ENCODE peak calls at places on chromosomes 6 and 20, in four cellular contexts. One of them, this sample, is unnamed.
A peak's percentile ranks its signal among the peaks of the same experiment; 100 is the strongest.

GRCh38 chr6:70790483-70790882 is 122.8 kb downstream of the SMAP1 start:
- DNase-seq in HAP-1: no peak
- DNase-seq in H9: no peak
- DNase-seq in lower lobe of right lung: no peak
- DNase-seq in this sample: peak; percentile 3

GRCh38 chr20:10561302-10561701 is 112.5 kb downstream of the JAG1 start:
- DNase-seq in HAP-1: no peak
- DNase-seq in H9: no peak
- DNase-seq in lower lobe of right lung: no peak
- DNase-seq in this sample: no peak

GRCh38 chr6:82783587-82784253 is 281.9 kb downstream of the UBE3D start:
- DNase-seq in HAP-1: no peak
- DNase-seq in H9: peak; percentile 52
- DNase-seq in lower lobe of right lung: no peak
- DNase-seq in this sample: no peak

GRCh38 chr6:134060491-134061106 is 8.2 kb upstream of the SLC2A12 start:
- DNase-seq in HAP-1: peak; percentile 8
- DNase-seq in H9: peak; percentile 39
- DNase-seq in lower lobe of right lung: no peak
- DNase-seq in this sample: peak; percentile 77

GRCh38 chr6:131372535-131372934 is 200.5 kb upstream of the ARG1 start:
- DNase-seq in HAP-1: no peak
- DNase-seq in H9: no peak
- DNase-seq in lower lobe of right lung: no peak
- DNase-seq in this sample: no peak

GRCh38 chr6:160783741-160784140 is 81.7 kb downstream of the PLG start:
- DNase-seq in HAP-1: no peak
- DNase-seq in H9: no peak
- DNase-seq in lower lobe of right lung: no peak
- DNase-seq in this sample: no peak

GRCh38 chr20:38673731-38674177 is 50.5 kb upstream of the SLC32A1 start:
- DNase-seq in HAP-1: peak; percentile 3
- DNase-seq in H9: peak; percentile 66
- DNase-seq in lower lobe of right lung: no peak
- DNase-seq in this sample: no peak

GRCh38 chr6:116369540-116370327 is 1.0 kb upstream of the DSE start:
- DNase-seq in HAP-1: no peak
- DNase-seq in H9: no peak
- DNase-seq in lower lobe of right lung: no peak
- DNase-seq in this sample: peak; percentile 38

GRCh38 chr6:35724059-35724458 is 12.8 kb upstream of the ARMC12 start:
- DNase-seq in HAP-1: no peak
- DNase-seq in H9: no peak
- DNase-seq in lower lobe of right lung: no peak
- DNase-seq in this sample: no peak

GRCh38 chr6:142897659-142898058 is 47.3 kb downstream of the HIVEP2 start:
- DNase-seq in HAP-1: no peak
- DNase-seq in H9: no peak
- DNase-seq in lower lobe of right lung: no peak
- DNase-seq in this sample: no peak

GRCh38 chr6:2387445-2387844 is 142.0 kb upstream of the GMDS start:
- DNase-seq in HAP-1: no peak
- DNase-seq in H9: no peak
- DNase-seq in lower lobe of right lung: no peak
- DNase-seq in this sample: no peak

GRCh38 chr6:68635706-68636513 is 828 bp downstream of the ADGRB3 start:
- DNase-seq in HAP-1: peak; percentile 12
- DNase-seq in H9: peak; percentile 33
- DNase-seq in lower lobe of right lung: no peak
- DNase-seq in this sample: peak; percentile 4

GRCh38 chr20:9147553-9148024 is 78.7 kb downstream of the PLCB4 start:
- DNase-seq in HAP-1: no peak
- DNase-seq in H9: no peak
- DNase-seq in lower lobe of right lung: no peak
- DNase-seq in this sample: peak; percentile 68

DNA sequence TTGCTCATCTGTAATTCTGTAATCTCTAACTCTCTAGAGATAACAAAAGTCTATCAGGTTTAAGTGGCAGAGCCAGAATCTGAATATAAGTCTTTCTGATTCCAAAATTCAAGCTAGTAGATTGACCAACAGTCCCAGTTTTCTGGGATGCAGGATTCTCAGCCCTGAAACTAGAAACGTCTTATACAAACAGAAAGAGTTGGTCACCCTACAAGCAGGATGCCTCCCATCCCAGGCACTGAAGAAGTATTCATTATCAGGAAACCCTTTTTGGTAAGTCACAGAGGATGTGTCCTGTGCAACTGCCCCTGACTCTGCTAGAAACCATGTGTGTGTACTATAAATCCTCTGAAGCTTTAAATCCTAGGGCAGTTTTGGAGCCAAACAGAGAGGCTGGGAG is 135.0 kb downstream of the CARMIL1 start:
- DNase-seq in HAP-1: no peak
- DNase-seq in H9: no peak
- DNase-seq in lower lobe of right lung: no peak
- DNase-seq in this sample: no peak
- H3K4me1 ChIP-seq in HAP-1: peaks cover 62% of the 10 kb centered on the region
- H3K4me1 ChIP-seq in H9: peaks cover 9% of the 10 kb centered on the region
- H3K4me1 ChIP-seq in lower lobe of right lung: peaks cover 55% of the 10 kb centered on the region
- H3K4me1 ChIP-seq in this sample: no peaks in the 10 kb centered on the region

DNA sequence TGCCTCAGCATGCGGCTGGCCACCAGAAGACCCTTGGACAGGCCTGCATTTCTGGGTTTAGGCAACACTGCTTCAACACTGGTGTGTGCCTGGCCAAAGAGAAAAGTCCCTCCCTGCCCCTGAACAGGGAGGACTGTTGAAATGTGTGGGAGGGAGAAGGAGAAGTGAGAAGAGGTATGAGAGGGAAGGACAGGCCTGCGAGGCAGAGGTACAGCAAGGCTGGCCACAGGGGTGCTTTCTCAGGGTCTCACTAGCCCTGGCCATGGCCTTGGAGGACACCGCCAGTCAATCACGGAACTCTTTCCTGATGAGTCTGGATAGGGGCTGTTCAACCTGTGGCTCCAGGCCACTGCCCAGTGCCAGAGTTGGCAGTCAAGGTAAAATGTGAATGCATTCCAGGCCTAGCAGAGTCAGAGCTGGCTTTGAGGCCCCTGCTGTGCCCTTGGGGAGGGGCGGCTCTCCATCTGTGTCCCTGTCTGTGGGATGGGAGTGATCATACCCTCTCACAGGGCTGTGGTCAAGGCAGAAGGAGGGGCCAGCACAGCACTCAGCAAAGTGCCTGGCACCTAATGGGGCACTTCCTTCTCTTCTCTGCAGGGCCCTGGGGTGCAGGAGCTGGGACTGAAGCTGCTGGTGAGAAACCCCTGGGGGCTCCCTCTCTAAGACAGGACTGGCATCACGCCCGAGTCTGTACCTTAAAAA is 43.2 kb upstream of the CDH22 start:
- DNase-seq in HAP-1: no peak
- DNase-seq in H9: no peak
- DNase-seq in lower lobe of right lung: no peak
- DNase-seq in this sample: no peak
- H3K4me1 ChIP-seq in HAP-1: peaks cover 2% of the 10 kb centered on the region
- H3K4me1 ChIP-seq in H9: no peaks in the 10 kb centered on the region
- H3K4me1 ChIP-seq in lower lobe of right lung: peaks cover 7% of the 10 kb centered on the region
- H3K4me1 ChIP-seq in this sample: no peaks in the 10 kb centered on the region

GRCh38 chr6:7901780-7902179 is 8.8 kb downstream of the TXNDC5 start:
- DNase-seq in HAP-1: no peak
- DNase-seq in H9: no peak
- DNase-seq in lower lobe of right lung: no peak
- DNase-seq in this sample: no peak
- H3K4me1 ChIP-seq in HAP-1: no peaks in the 10 kb centered on the region
- H3K4me1 ChIP-seq in H9: no peaks in the 10 kb centered on the region
- H3K4me1 ChIP-seq in lower lobe of right lung: peaks cover 9% of the 10 kb centered on the region
- H3K4me1 ChIP-seq in this sample: no peaks in the 10 kb centered on the region

DNA sequence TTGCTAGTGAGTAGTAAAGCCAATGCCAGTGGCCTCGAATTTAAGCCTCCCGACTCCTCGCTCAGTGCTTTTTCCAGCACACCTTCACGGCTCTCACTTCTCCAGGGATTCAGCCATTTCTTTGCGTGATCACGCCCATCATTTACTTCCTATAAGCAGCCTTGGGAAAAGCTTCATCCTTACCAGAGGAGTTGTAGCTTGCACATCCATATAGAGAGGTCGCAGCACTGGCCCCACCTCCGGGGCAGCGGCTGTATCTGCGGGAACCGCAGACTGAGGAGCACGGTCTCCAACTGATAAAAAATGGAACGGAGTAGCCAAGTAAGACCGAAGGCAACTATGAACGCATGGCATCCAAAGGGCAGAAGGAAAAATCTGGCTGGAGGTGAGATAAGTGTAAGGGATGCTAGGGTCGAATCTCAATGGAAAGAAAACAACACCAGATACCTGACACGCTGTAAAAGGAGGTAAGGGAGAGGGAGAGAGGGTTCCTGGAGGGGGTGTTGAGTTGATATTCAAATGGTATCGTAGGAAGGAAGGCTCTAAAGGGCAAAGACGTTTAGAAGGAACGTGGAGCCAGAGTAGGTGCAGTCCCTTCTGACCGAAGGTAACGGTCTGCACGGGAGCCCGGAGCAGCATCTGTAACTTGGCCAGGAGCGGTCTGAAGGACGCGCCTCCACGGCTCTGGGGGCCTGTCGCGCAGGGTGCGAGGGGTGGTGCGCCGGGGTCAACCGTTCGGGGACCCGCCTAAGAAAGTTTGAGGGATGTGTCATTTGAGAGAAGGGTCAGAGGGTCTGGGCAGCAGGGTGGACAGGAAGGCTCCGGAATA is 640 bp downstream of the NFS1 start:
- DNase-seq in HAP-1: no peak
- DNase-seq in H9: no peak
- DNase-seq in lower lobe of right lung: no peak
- DNase-seq in this sample: no peak
- H3K4me1 ChIP-seq in HAP-1: peaks cover 13% of the 10 kb centered on the region
- H3K4me1 ChIP-seq in H9: no peaks in the 10 kb centered on the region
- H3K4me1 ChIP-seq in lower lobe of right lung: peaks cover 28% of the 10 kb centered on the region
- H3K4me1 ChIP-seq in this sample: peaks cover 12% of the 10 kb centered on the region

GRCh38 chr6:37866590-37867507 is 47.3 kb downstream of the ZFAND3 start:
- DNase-seq in HAP-1: no peak
- DNase-seq in H9: no peak
- DNase-seq in lower lobe of right lung: no peak
- DNase-seq in this sample: no peak
- H3K4me1 ChIP-seq in HAP-1: peaks cover 3% of the 10 kb centered on the region
- H3K4me1 ChIP-seq in H9: peaks cover 5% of the 10 kb centered on the region
- H3K4me1 ChIP-seq in lower lobe of right lung: peaks cover 27% of the 10 kb centered on the region
- H3K4me1 ChIP-seq in this sample: peaks cover 43% of the 10 kb centered on the region